ENCODE peak calls at places on chromosomes 6 and 20, in nine cellular contexts. V is HFF-Myc, M is heart left ventricle, X is heart right ventricle, K is hepatocyte, S is cardiac muscle cell, N is AG04450, F is Karpas-422, Q is HCT116. G is an unnamed sample.

GRCh38 chr6:97095466-97095865 is 170.9 kb downstream of the KLHL32 start:
- DNase-seq in F (no peak), Q (no peak), S (no peak), X (no peak), K (no peak), M (no peak), N (no peak), V (no peak), G (no peak)

GRCh38 chr6:148445620-148446019 is 103.0 kb downstream of the SASH1 start:
- DNase-seq in N (no peak), F (no peak), X (no peak), Q (no peak), M (no peak), S (peak), K (no peak), V (no peak), G (peak)

GRCh38 chr6:73873081-73873480 is 177.1 kb downstream of the CD109 start:
- DNase-seq in M (no peak), Q (no peak), N (no peak), S (no peak), V (no peak), K (peak), F (no peak), X (no peak), G (no peak)

GRCh38 chr20:63425846-63426485 is 46.5 kb downstream of the KCNQ2 start:
- DNase-seq in F (no peak), S (no peak), M (no peak), X (no peak), N (no peak), Q (no peak), K (no peak), V (no peak), G (no peak)

GRCh38 chr6:144534123-144534676 is 249.1 kb downstream of the UTRN start:
- DNase-seq in V (no peak), N (no peak), F (no peak), Q (no peak), S (no peak), M (no peak), X (no peak), K (no peak), G (no peak)

GRCh38 chr6:105793132-105793531 is 293.0 kb upstream of the PRDM1 start:
- DNase-seq in N (no peak), S (no peak), F (peak), K (no peak), V (no peak), Q (no peak), M (peak), X (no peak), G (no peak)

GRCh38 chr20:46060301-46060881 is 29.4 kb downstream of the NCOA5 start:
- DNase-seq in F (peak), K (no peak), M (no peak), Q (no peak), S (no peak), X (no peak), V (no peak), N (no peak), G (no peak)

GRCh38 chr20:44637490-44638372 is 13.8 kb downstream of the ADA start:
- DNase-seq in M (peak), N (no peak), S (peak), V (no peak), X (peak), F (no peak), Q (no peak), K (no peak), G (no peak)

GRCh38 chr6:87066449-87067288 is 28.2 kb downstream of the CGA start:
- DNase-seq in S (peak), K (peak), M (no peak), X (peak), V (peak), N (peak), Q (peak), F (peak), G (peak)

GRCh38 chr6:53461682-53462081 is 83.2 kb downstream of the GCLC start:
- DNase-seq in X (no peak), V (no peak), K (no peak), Q (no peak), S (no peak), M (peak), F (no peak), N (no peak), G (no peak)

GRCh38 chr20:47681977-47682812 is 103.1 kb downstream of the SULF2 start:
- DNase-seq in X (peak), M (peak), K (peak), S (peak), V (no peak), F (no peak), N (no peak), Q (no peak), G (no peak)

GRCh38 chr20:36202891-36203338 is 33.4 kb upstream of the AAR2 start:
- DNase-seq in V (peak), M (peak), S (peak), N (no peak), X (peak), Q (peak), F (peak), K (peak), G (no peak)

GRCh38 chr20:53739799-53740785 is 146.5 kb upstream of the ZNF217 start:
- DNase-seq in K (no peak), Q (no peak), S (peak), V (no peak), X (no peak), M (no peak), N (no peak), F (no peak), G (no peak)

GRCh38 chr6:53691667-53692133 is 26.1 kb upstream of the KLHL31 start:
- DNase-seq in X (no peak), F (no peak), N (no peak), V (no peak), M (no peak), Q (no peak), K (no peak), S (peak), G (no peak)

GRCh38 chr6:134267917-134268361 is 50.0 kb downstream of the SGK1 start:
- DNase-seq in N (no peak), V (no peak), K (peak), F (no peak), X (peak), S (peak), Q (no peak), M (peak), G (no peak)

GRCh38 chr20:39799366-39799965 is 837.3 kb downstream of the DHX35 start:
- DNase-seq in K (no peak), V (no peak), N (no peak), F (no peak), Q (no peak), S (no peak), X (no peak), M (no peak), G (no peak)

GRCh38 chr6:62009445-62009844 is 276.6 kb downstream of the KHDRBS2 start:
- DNase-seq in Q (no peak), V (no peak), S (no peak), N (no peak), F (no peak), X (no peak), K (no peak), M (no peak), G (no peak)

GRCh38 chr20:18011482-18011881 is 42.7 kb downstream of the MGME1 start:
- DNase-seq in F (no peak), M (no peak), N (no peak), X (no peak), K (no peak), Q (no peak), S (no peak), V (no peak), G (no peak)

GRCh38 chr6:112639436-112639835 is 292.3 kb downstream of the RFPL4B start:
- DNase-seq in K (no peak), V (peak), Q (no peak), X (no peak), F (no peak), M (no peak), S (no peak), N (peak), G (peak)

GRCh38 chr6:137736048-137736846 is 130.8 kb upstream of the TNFAIP3 start:
- DNase-seq in X (no peak), K (no peak), M (no peak), V (no peak), Q (no peak), N (no peak), S (no peak), F (no peak), G (no peak)

GRCh38 chr6:9131616-9132015 is 696.3 kb upstream of the SLC35B3 start:
- DNase-seq in N (no peak), S (no peak), M (no peak), X (no peak), F (no peak), Q (no peak), V (no peak), K (peak), G (no peak)

GRCh38 chr20:36231331-36231730 is 4.9 kb upstream of the AAR2 start:
- DNase-seq in N (no peak), V (no peak), X (no peak), M (no peak), K (no peak), F (no peak), Q (no peak), S (no peak), G (no peak)

GRCh38 chr6:166796610-166797009 is 159.7 kb downstream of the RNASET2 start:
- DNase-seq in X (no peak), M (no peak), F (no peak), Q (no peak), V (no peak), N (no peak), K (no peak), S (no peak), G (no peak)

GRCh38 chr6:107667790-107668189 is 156.3 kb downstream of the SCML4 start:
- DNase-seq in K (no peak), S (no peak), F (peak), N (no peak), X (no peak), V (no peak), Q (no peak), M (no peak), G (no peak)

GRCh38 chr20:3101737-3102574 is 17.4 kb upstream of the AVP start:
- DNase-seq in K (no peak), X (no peak), V (no peak), Q (no peak), F (no peak), M (no peak), S (no peak), N (no peak), G (no peak)

GRCh38 chr6:164097557-164098398 is 683.3 kb downstream of the QKI start:
- DNase-seq in X (peak), V (no peak), M (peak), N (no peak), F (no peak), Q (no peak), S (peak), K (peak), G (peak)

GRCh38 chr6:23457321-23457720 is 668.7 kb upstream of the NRSN1 start:
- DNase-seq in V (no peak), S (no peak), N (no peak), X (no peak), K (no peak), F (no peak), Q (no peak), M (no peak), G (no peak)

GRCh38 chr6:119653329-119653728 is 303.8 kb upstream of the MAN1A1 start:
- DNase-seq in F (no peak), S (no peak), Q (no peak), V (no peak), K (no peak), M (no peak), X (no peak), N (no peak), G (no peak)

GRCh38 chr6:46947497-46947896 is 25.8 kb upstream of the ADGRF5 start:
- DNase-seq in S (no peak), F (no peak), N (no peak), X (no peak), V (no peak), M (no peak), Q (no peak), K (no peak), G (no peak)

GRCh38 chr6:4295058-4295788 is 159.8 kb upstream of the ECI2 start:
- DNase-seq in V (no peak), S (no peak), M (no peak), X (no peak), K (no peak), F (no peak), Q (no peak), N (no peak), G (no peak)

GRCh38 chr6:5205877-5206840 is 54.6 kb downstream of the LYRM4 start:
- DNase-seq in M (peak), Q (no peak), S (peak), F (no peak), X (peak), V (no peak), N (no peak), K (peak), G (no peak)

GRCh38 chr6:145214570-145214969 is 520.8 kb downstream of the EPM2A start:
- DNase-seq in N (no peak), S (peak), V (no peak), F (peak), Q (peak), M (no peak), K (peak), X (no peak), G (no peak)

GRCh38 chr20:32527447-32528055 is 57.6 kb downstream of the NOL4L start:
- DNase-seq in F (no peak), K (no peak), N (no peak), M (no peak), X (no peak), V (no peak), S (no peak), Q (no peak), G (no peak)

GRCh38 chr6:16754864-16755263 is 6.4 kb downstream of the ATXN1 start:
- DNase-seq in N (no peak), S (no peak), Q (no peak), F (no peak), M (no peak), K (peak), V (no peak), X (no peak), G (no peak)

GRCh38 chr6:84119277-84119676 is 85.7 kb downstream of the MRAP2 start:
- DNase-seq in F (no peak), M (no peak), N (no peak), S (peak), Q (no peak), X (no peak), V (no peak), K (peak), G (no peak)

GRCh38 chr6:169999367-169999766 is 247.9 kb downstream of the ERMARD start:
- DNase-seq in V (no peak), F (no peak), Q (no peak), K (no peak), S (no peak), X (no peak), M (no peak), N (no peak), G (no peak)

GRCh38 chr6:133203344-133203697 is 37.8 kb upstream of the EYA4 start:
- DNase-seq in K (no peak), M (no peak), F (no peak), X (no peak), V (no peak), S (no peak), Q (no peak), N (no peak), G (no peak)

GRCh38 chr6:100670056-100670455 is 205.3 kb upstream of the SIM1 start:
- DNase-seq in F (no peak), Q (no peak), M (no peak), S (no peak), K (no peak), V (no peak), N (no peak), X (no peak), G (no peak)

GRCh38 chr6:100665041-100665380 is 200.3 kb upstream of the SIM1 start:
- DNase-seq in K (no peak), Q (no peak), F (no peak), S (no peak), X (no peak), N (no peak), M (no peak), V (no peak), G (no peak)

GRCh38 chr6:100663219-100663863 is 198.6 kb upstream of the SIM1 start:
- DNase-seq in K (peak), Q (no peak), N (peak), S (peak), M (no peak), X (no peak), F (no peak), V (no peak), G (peak)

GRCh38 chr6:100658486-100658885 is 193.8 kb upstream of the SIM1 start:
- DNase-seq in Q (no peak), M (no peak), F (no peak), S (no peak), X (no peak), V (no peak), N (no peak), K (no peak), G (no peak)

DNA sequence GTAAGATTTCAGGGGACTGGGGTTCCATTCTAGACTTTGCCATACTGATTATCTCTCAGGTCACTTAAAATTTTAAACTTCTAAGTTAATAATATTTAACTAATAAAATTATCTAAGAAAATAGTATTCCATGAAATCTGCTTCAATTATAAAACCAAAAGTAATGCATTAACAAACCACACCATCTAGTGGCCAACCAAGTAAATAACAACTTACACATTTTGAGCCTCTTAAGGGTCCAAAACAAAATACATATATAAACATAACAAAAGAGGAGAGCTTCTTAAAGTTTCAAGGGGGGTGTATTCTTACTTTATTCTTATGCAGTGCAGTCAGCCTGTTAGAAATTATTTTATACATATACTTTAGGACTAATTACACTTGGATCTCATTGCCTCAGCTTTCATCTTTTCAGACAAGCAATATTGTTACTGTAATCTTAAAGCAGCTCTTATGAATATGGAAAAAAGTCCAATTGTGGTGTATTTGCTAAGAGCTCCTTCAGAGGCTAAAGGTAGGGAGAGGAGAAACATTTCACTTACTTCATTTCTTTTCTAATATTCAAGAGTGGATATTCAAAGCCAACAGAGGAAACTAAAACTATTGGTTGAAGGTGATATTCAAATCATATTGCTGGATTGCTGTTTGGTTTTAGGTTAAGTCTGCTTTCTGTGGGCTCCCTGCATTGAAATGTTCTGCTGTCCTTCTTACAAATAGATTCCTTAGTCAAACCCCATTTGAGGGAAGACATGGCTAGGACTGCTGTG is 199.7 kb upstream of the SIM1 start:
- DNase-seq in S (peak), N (peak), M (no peak), V (no peak), Q (no peak), K (peak), F (peak), X (no peak), G (peak)
- H3K4me3 ChIP-seq in S (no peak), N (no peak), M (no peak), V (no peak), Q (no peak), K (no peak), F (no peak), X (no peak), G (no peak)

DNA sequence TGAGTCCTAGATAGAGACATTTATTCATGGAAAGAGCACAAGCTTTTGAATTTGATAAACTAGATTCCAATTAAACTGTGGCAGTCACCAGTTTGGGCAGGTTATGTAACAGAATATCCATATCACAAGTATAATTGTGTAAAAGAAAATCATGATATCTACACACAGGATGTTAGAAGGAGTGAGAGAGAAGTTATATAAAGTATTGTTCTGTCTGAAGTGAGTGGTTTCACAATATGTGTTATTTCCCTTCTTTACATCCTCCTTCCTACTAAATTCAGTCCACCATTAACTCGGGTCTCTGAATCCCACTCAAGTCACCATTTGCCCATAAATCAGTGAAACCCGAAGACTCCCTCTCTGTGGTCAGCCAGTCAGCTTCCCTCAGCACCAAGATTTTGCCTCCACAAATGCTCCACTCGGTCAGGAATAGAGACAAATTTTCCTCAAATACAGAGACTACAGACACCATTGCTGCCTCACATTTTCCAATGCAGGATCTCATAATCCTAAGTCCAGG is 776 bp downstream of the HLA-DQB1 start:
- DNase-seq in Q (no peak), S (no peak), K (no peak), F (peak), V (no peak), X (no peak), M (no peak), N (no peak), G (no peak)
- H3K4me3 ChIP-seq in Q (no peak), S (no peak), K (no peak), F (peak), V (no peak), X (peak), M (peak), N (no peak), G (no peak)

DNA sequence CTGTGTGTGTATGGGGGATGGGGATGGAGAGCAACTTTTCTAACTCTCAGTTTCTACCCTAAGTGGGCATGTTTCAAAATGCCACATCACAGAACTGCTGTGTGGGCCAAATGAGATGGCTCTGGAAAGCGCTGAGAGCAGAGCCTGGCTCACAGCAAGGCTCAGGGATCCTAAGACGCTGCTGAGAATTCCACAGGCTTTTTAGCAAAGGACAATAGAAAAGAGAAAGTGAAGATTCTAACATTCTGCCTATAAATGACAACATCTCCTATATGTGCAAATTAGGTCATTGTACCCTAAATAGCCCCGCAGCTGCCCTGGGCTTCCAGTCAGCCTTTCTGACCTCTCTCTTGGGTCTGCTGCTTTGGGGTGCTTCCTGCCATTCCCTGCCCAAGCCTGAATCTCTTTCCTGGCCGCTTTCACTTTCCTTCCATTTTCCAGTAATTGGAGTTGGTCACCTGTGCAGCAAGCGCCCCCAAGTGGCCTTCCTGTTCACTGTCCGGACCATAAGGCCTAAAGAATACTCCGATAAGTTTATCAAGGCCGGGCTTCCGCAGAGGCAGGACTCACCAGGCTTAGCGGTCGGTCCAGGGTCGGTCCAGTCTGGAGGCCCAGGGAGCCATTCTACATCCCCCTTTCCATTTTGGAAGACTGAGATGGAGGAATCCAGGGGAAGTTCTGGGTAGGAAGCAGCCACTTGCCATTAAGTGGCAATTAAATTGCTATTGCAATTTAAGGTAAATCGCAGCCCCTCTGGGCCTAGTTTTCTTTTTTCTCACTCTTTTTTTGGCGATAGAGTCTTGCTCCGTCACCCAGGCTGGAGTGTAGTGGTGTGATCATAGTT is 6.7 kb upstream of the DDR1 start:
- DNase-seq in N (peak), S (peak), M (peak), V (peak), Q (peak), K (peak), F (peak), X (peak), G (peak)
- H3K4me3 ChIP-seq in N (peak), S (no peak), M (peak), V (peak), Q (peak), K (no peak), F (peak), X (peak), G (peak)

GRCh38 chr6:42226251-42227143 is 8.8 kb upstream of the MRPS10 start:
- DNase-seq in X (no peak), N (peak), M (no peak), K (peak), S (no peak), V (no peak), Q (peak), F (no peak), G (no peak)

GRCh38 chr6:42225043-42225368 is 7.3 kb upstream of the MRPS10 start:
- DNase-seq in S (no peak), F (no peak), Q (no peak), M (no peak), K (no peak), N (no peak), V (no peak), X (no peak), G (no peak)

GRCh38 chr6:42224222-42225042 is 6.8 kb upstream of the MRPS10 start:
- DNase-seq in K (peak), M (no peak), Q (peak), N (no peak), X (no peak), S (peak), V (peak), F (peak), G (peak)

GRCh38 chr6:42227173-42227850 is 9.7 kb upstream of the MRPS10 start:
- DNase-seq in V (no peak), F (no peak), Q (no peak), K (no peak), N (no peak), M (no peak), X (no peak), S (no peak), G (no peak)

GRCh38 chr6:42225419-42225818 is 7.8 kb upstream of the MRPS10 start:
- DNase-seq in S (no peak), X (no peak), F (no peak), N (no peak), V (no peak), M (no peak), Q (no peak), K (no peak), G (no peak)
- H3K4me3 ChIP-seq in S (no peak), X (no peak), F (no peak), N (no peak), V (no peak), M (no peak), Q (peak), K (no peak), G (no peak)

G was measured in skeletal muscle cell.